ENCODE peak calls at places on chromosomes 1 and 21, in ten cellular contexts. One of them, this sample, is unnamed.
A peak's percentile ranks its signal among the peaks of the same experiment; 100 is the strongest.

GRCh38 chr1:44672956-44673674 is 1.2 kb downstream of the TMEM53 start:
- DNase-seq in left lung: no peak
- DNase-seq in AG09309: no peak
- DNase-seq in foreskin fibroblast: no peak
- DNase-seq in endothelial cell: no peak
- DNase-seq in mucosa of descending colon: no peak
- DNase-seq in testis: peak; percentile 25
- DNase-seq in tibial nerve: no peak
- DNase-seq in WERI-Rb-1: no peak
- DNase-seq in transverse colon: no peak
- DNase-seq in this sample: peak; percentile 27

GRCh38 chr1:55076356-55076755 is 37.0 kb downstream of the PCSK9 start:
- DNase-seq in left lung: no peak
- DNase-seq in AG09309: no peak
- DNase-seq in foreskin fibroblast: no peak
- DNase-seq in endothelial cell: no peak
- DNase-seq in mucosa of descending colon: no peak
- DNase-seq in testis: no peak
- DNase-seq in tibial nerve: no peak
- DNase-seq in WERI-Rb-1: no peak
- DNase-seq in transverse colon: no peak
- DNase-seq in this sample: no peak

GRCh38 chr1:205450448-205450847 is 5.4 kb downstream of the BLACAT1 start:
- DNase-seq in left lung: no peak
- DNase-seq in AG09309: no peak
- DNase-seq in foreskin fibroblast: no peak
- DNase-seq in endothelial cell: no peak
- DNase-seq in mucosa of descending colon: no peak
- DNase-seq in testis: peak; percentile 47
- DNase-seq in tibial nerve: no peak
- DNase-seq in WERI-Rb-1: no peak
- DNase-seq in transverse colon: no peak
- DNase-seq in this sample: no peak

GRCh38 chr21:33834801-33835500 is 80.7 kb downstream of the ATP5PO start:
- DNase-seq in left lung: no peak
- DNase-seq in AG09309: no peak
- DNase-seq in foreskin fibroblast: no peak
- DNase-seq in endothelial cell: no peak
- DNase-seq in mucosa of descending colon: no peak
- DNase-seq in testis: no peak
- DNase-seq in tibial nerve: no peak
- DNase-seq in WERI-Rb-1: no peak
- DNase-seq in transverse colon: no peak
- DNase-seq in this sample: no peak

GRCh38 chr1:170063109-170063826 is 11.2 kb downstream of the KIFAP3 start:
- DNase-seq in left lung: no peak
- DNase-seq in AG09309: no peak
- DNase-seq in foreskin fibroblast: peak; percentile 9
- DNase-seq in endothelial cell: no peak
- DNase-seq in mucosa of descending colon: no peak
- DNase-seq in testis: no peak
- DNase-seq in tibial nerve: no peak
- DNase-seq in WERI-Rb-1: no peak
- DNase-seq in transverse colon: no peak
- DNase-seq in this sample: no peak

GRCh38 chr1:61743432-61743705 is 1.1 kb downstream of the PATJ start:
- DNase-seq in left lung: no peak
- DNase-seq in AG09309: no peak
- DNase-seq in foreskin fibroblast: no peak
- DNase-seq in endothelial cell: no peak
- DNase-seq in mucosa of descending colon: no peak
- DNase-seq in testis: no peak
- DNase-seq in tibial nerve: no peak
- DNase-seq in WERI-Rb-1: no peak
- DNase-seq in transverse colon: no peak
- DNase-seq in this sample: no peak

GRCh38 chr1:86997538-86997937 is 83.1 kb downstream of the HS2ST1 start:
- DNase-seq in left lung: no peak
- DNase-seq in AG09309: no peak
- DNase-seq in foreskin fibroblast: no peak
- DNase-seq in endothelial cell: no peak
- DNase-seq in mucosa of descending colon: no peak
- DNase-seq in testis: no peak
- DNase-seq in tibial nerve: no peak
- DNase-seq in WERI-Rb-1: no peak
- DNase-seq in transverse colon: no peak
- DNase-seq in this sample: no peak

GRCh38 chr1:76254165-76255043 is 179.9 kb downstream of the ST6GALNAC3 start:
- DNase-seq in left lung: no peak
- DNase-seq in AG09309: no peak
- DNase-seq in foreskin fibroblast: no peak
- DNase-seq in endothelial cell: no peak
- DNase-seq in mucosa of descending colon: no peak
- DNase-seq in testis: no peak
- DNase-seq in tibial nerve: no peak
- DNase-seq in WERI-Rb-1: no peak
- DNase-seq in transverse colon: no peak
- DNase-seq in this sample: no peak

GRCh38 chr1:156814571-156815260 is 1.9 kb downstream of the SH2D2A start:
- DNase-seq in left lung: peak; percentile 72
- DNase-seq in AG09309: no peak
- DNase-seq in foreskin fibroblast: no peak
- DNase-seq in endothelial cell: no peak
- DNase-seq in mucosa of descending colon: peak; percentile 56
- DNase-seq in testis: no peak
- DNase-seq in tibial nerve: no peak
- DNase-seq in WERI-Rb-1: no peak
- DNase-seq in transverse colon: no peak
- DNase-seq in this sample: no peak

GRCh38 chr1:54987830-54988705 is 7.6 kb downstream of the TMEM61 start:
- DNase-seq in left lung: no peak
- DNase-seq in AG09309: no peak
- DNase-seq in foreskin fibroblast: no peak
- DNase-seq in endothelial cell: no peak
- DNase-seq in mucosa of descending colon: no peak
- DNase-seq in testis: no peak
- DNase-seq in tibial nerve: no peak
- DNase-seq in WERI-Rb-1: no peak
- DNase-seq in transverse colon: no peak
- DNase-seq in this sample: no peak

GRCh38 chr1:232726048-232726779 is 79.0 kb upstream of the MAP10 start:
- DNase-seq in left lung: no peak
- DNase-seq in AG09309: peak; percentile 27
- DNase-seq in foreskin fibroblast: no peak
- DNase-seq in endothelial cell: peak; percentile 19
- DNase-seq in mucosa of descending colon: no peak
- DNase-seq in testis: no peak
- DNase-seq in tibial nerve: no peak
- DNase-seq in WERI-Rb-1: no peak
- DNase-seq in transverse colon: no peak
- DNase-seq in this sample: no peak

GRCh38 chr21:41045534-41046268 is 122.3 kb upstream of the BACE2 start:
- DNase-seq in left lung: no peak
- DNase-seq in AG09309: no peak
- DNase-seq in foreskin fibroblast: no peak
- DNase-seq in endothelial cell: peak; percentile 45
- DNase-seq in mucosa of descending colon: no peak
- DNase-seq in testis: peak; percentile 69
- DNase-seq in tibial nerve: no peak
- DNase-seq in WERI-Rb-1: peak; percentile 70
- DNase-seq in transverse colon: no peak
- DNase-seq in this sample: no peak

GRCh38 chr1:111621050-111621449 is 1.5 kb downstream of the RAP1A start:
- DNase-seq in left lung: no peak
- DNase-seq in AG09309: no peak
- DNase-seq in foreskin fibroblast: no peak
- DNase-seq in endothelial cell: no peak
- DNase-seq in mucosa of descending colon: no peak
- DNase-seq in testis: no peak
- DNase-seq in tibial nerve: no peak
- DNase-seq in WERI-Rb-1: no peak
- DNase-seq in transverse colon: no peak
- DNase-seq in this sample: no peak

GRCh38 chr1:17624540-17625256 is 85.2 kb downstream of the ARHGEF10L start:
- DNase-seq in left lung: no peak
- DNase-seq in AG09309: no peak
- DNase-seq in foreskin fibroblast: peak; percentile 54
- DNase-seq in endothelial cell: no peak
- DNase-seq in mucosa of descending colon: no peak
- DNase-seq in testis: no peak
- DNase-seq in tibial nerve: no peak
- DNase-seq in WERI-Rb-1: no peak
- DNase-seq in transverse colon: no peak
- DNase-seq in this sample: peak; percentile 89

GRCh38 chr1:17280436-17280835 is 27.6 kb upstream of the PADI4 start:
- DNase-seq in left lung: no peak
- DNase-seq in AG09309: no peak
- DNase-seq in foreskin fibroblast: no peak
- DNase-seq in endothelial cell: no peak
- DNase-seq in mucosa of descending colon: no peak
- DNase-seq in testis: no peak
- DNase-seq in tibial nerve: no peak
- DNase-seq in WERI-Rb-1: no peak
- DNase-seq in transverse colon: no peak
- DNase-seq in this sample: no peak

GRCh38 chr1:15383810-15384209 is 25.9 kb upstream of the EFHD2 start:
- DNase-seq in left lung: no peak
- DNase-seq in AG09309: no peak
- DNase-seq in foreskin fibroblast: no peak
- DNase-seq in endothelial cell: no peak
- DNase-seq in mucosa of descending colon: no peak
- DNase-seq in testis: no peak
- DNase-seq in tibial nerve: no peak
- DNase-seq in WERI-Rb-1: no peak
- DNase-seq in transverse colon: no peak
- DNase-seq in this sample: no peak

GRCh38 chr1:6930901-6931300 is 145.6 kb downstream of the CAMTA1 start:
- DNase-seq in left lung: no peak
- DNase-seq in AG09309: no peak
- DNase-seq in foreskin fibroblast: no peak
- DNase-seq in endothelial cell: no peak
- DNase-seq in mucosa of descending colon: no peak
- DNase-seq in testis: no peak
- DNase-seq in tibial nerve: no peak
- DNase-seq in WERI-Rb-1: no peak
- DNase-seq in transverse colon: no peak
- DNase-seq in this sample: no peak

DNA sequence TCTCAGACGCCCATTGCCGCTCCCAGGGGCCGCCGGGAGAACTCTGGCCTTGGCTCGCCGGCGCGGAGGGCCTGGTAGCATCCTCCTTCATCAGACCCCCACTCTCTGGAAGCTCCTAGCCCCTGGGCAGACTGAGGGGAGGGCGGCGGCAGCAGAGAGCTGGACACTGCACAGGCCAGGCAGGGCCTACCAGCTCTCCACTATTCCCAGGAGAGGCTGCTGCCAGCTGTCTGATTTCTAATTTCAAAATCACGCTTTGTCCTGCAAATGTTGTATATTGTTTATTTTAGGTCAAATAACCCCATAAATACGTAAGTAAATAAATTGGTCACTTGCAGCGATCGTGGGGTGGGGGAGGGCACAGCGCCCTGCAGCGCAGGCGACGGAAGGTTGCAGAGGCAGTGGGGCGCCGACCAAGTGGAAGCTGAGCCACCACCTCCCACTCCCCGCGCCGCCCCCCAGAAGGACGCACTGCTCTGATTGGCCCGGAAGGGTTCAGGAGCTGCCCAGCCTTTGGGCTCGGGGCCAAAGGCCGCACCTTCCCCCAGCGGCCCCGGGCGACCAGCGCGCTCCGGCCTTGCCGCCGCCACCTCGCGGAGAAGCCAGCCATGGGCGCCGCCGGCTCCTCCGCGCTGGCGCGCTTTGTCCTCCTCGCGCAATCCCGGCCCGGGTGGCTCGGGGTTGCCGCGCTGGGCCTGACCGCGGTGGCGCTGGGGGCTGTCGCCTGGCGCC is at the start of gene MTARC1:
- DNase-seq in left lung: peak; percentile 94
- DNase-seq in AG09309: no peak
- DNase-seq in foreskin fibroblast: peak; percentile 36
- DNase-seq in endothelial cell: peak; percentile 65
- DNase-seq in mucosa of descending colon: peak; percentile 88
- DNase-seq in testis: peak; percentile 62
- DNase-seq in tibial nerve: no peak
- DNase-seq in WERI-Rb-1: peak; percentile 95
- DNase-seq in transverse colon: peak; percentile 86
- DNase-seq in this sample: no peak
- TF ChIP-seq CTCF in left lung: no peak
- TF ChIP-seq CTCF in AG09309: no peak
- TF ChIP-seq CTCF in foreskin fibroblast: no peak
- TF ChIP-seq CTCF in endothelial cell: no peak
- TF ChIP-seq CTCF in mucosa of descending colon: no peak
- TF ChIP-seq CTCF in testis: no peak
- TF ChIP-seq CTCF in tibial nerve: peak; percentile 61
- TF ChIP-seq CTCF in WERI-Rb-1: peak; percentile 40
- TF ChIP-seq CTCF in transverse colon: no peak
- TF ChIP-seq CTCF in this sample: peak; percentile 64

GRCh38 chr1:78607334-78607927 is 12.8 kb upstream of the IFI44L start:
- DNase-seq in left lung: no peak
- DNase-seq in AG09309: no peak
- DNase-seq in foreskin fibroblast: no peak
- DNase-seq in endothelial cell: no peak
- DNase-seq in mucosa of descending colon: no peak
- DNase-seq in testis: no peak
- DNase-seq in tibial nerve: peak; percentile 29
- DNase-seq in WERI-Rb-1: no peak
- DNase-seq in transverse colon: no peak
- DNase-seq in this sample: no peak
- TF ChIP-seq CTCF in left lung: peak; percentile 38
- TF ChIP-seq CTCF in AG09309: peak; percentile 45
- TF ChIP-seq CTCF in foreskin fibroblast: peak; percentile 22
- TF ChIP-seq CTCF in endothelial cell: peak; percentile 65
- TF ChIP-seq CTCF in mucosa of descending colon: no peak
- TF ChIP-seq CTCF in testis: peak; percentile 70
- TF ChIP-seq CTCF in tibial nerve: peak; percentile 76
- TF ChIP-seq CTCF in WERI-Rb-1: peak; percentile 17
- TF ChIP-seq CTCF in transverse colon: peak; percentile 58
- TF ChIP-seq CTCF in this sample: peak; percentile 92

DNA sequence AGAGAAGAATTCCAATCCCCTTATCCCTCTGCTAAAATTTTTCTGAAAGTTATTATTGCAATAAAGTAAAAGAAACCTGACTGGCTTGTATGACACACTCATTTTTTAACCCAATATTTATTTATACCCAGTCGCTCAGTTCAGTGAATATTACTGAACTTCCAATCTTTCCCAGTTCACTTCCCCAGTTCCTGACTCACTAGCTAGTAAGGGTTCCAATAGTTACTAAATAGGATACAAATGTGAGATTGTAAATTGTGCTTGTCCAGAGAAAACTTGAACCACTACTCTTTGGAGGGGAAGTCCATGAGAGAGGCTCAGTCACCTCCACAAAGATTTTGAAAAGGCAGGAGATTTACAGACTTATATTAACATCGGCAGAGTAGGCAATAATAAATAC is 31.4 kb downstream of the PRDX6 start:
- DNase-seq in left lung: no peak
- DNase-seq in AG09309: no peak
- DNase-seq in foreskin fibroblast: no peak
- DNase-seq in endothelial cell: no peak
- DNase-seq in mucosa of descending colon: no peak
- DNase-seq in testis: no peak
- DNase-seq in tibial nerve: no peak
- DNase-seq in WERI-Rb-1: no peak
- DNase-seq in transverse colon: no peak
- DNase-seq in this sample: no peak
- TF ChIP-seq CTCF in left lung: no peak
- TF ChIP-seq CTCF in AG09309: no peak
- TF ChIP-seq CTCF in foreskin fibroblast: no peak
- TF ChIP-seq CTCF in endothelial cell: no peak
- TF ChIP-seq CTCF in mucosa of descending colon: no peak
- TF ChIP-seq CTCF in testis: no peak
- TF ChIP-seq CTCF in tibial nerve: no peak
- TF ChIP-seq CTCF in WERI-Rb-1: no peak
- TF ChIP-seq CTCF in transverse colon: no peak
- TF ChIP-seq CTCF in this sample: no peak

GRCh38 chr1:75053207-75053606 is 81.0 kb upstream of the LHX8 start:
- DNase-seq in left lung: no peak
- DNase-seq in AG09309: no peak
- DNase-seq in foreskin fibroblast: no peak
- DNase-seq in endothelial cell: no peak
- DNase-seq in mucosa of descending colon: no peak
- DNase-seq in testis: no peak
- DNase-seq in tibial nerve: no peak
- DNase-seq in WERI-Rb-1: no peak
- DNase-seq in transverse colon: no peak
- DNase-seq in this sample: no peak
- TF ChIP-seq CTCF in left lung: no peak
- TF ChIP-seq CTCF in AG09309: no peak
- TF ChIP-seq CTCF in foreskin fibroblast: no peak
- TF ChIP-seq CTCF in endothelial cell: no peak
- TF ChIP-seq CTCF in mucosa of descending colon: no peak
- TF ChIP-seq CTCF in testis: no peak
- TF ChIP-seq CTCF in tibial nerve: no peak
- TF ChIP-seq CTCF in WERI-Rb-1: peak; percentile 13
- TF ChIP-seq CTCF in transverse colon: no peak
- TF ChIP-seq CTCF in this sample: peak; percentile 53